ENCODE peak calls at places on chromosome 4, in ten cellular contexts. E, L, M, W, G, D, S, K, Q and A are unnamed samples.

GRCh38 chr4:14596437-14596836 is 405.8 kb upstream of the CPEB2 start:
- DNase-seq in M (no peak), K (no peak), L (no peak), E (no peak), Q (no peak), W (no peak), G (no peak), D (no peak), S (no peak), A (no peak)

GRCh38 chr4:75494563-75494962 is 19.6 kb downstream of the RCHY1 start:
- DNase-seq in L (no peak), G (no peak), E (no peak), D (no peak), S (peak; percentile 78), W (no peak), M (no peak), K (no peak), Q (no peak), A (no peak)

GRCh38 chr4:109701566-109702399 is 1.5 kb downstream of the CASP6 start:
- DNase-seq in Q (peak; percentile 21), S (no peak), M (no peak), G (no peak), W (no peak), L (no peak), K (no peak), D (peak; percentile 9), E (no peak), A (no peak)

GRCh38 chr4:13642576-13642975 is 15.1 kb upstream of the BOD1L1 start:
- DNase-seq in Q (no peak), L (peak; percentile 28), D (no peak), W (no peak), K (no peak), E (no peak), G (no peak), M (no peak), S (peak; percentile 22), A (no peak)

GRCh38 chr4:10023806-10024205 is 2.5 kb upstream of the SLC2A9 start:
- DNase-seq in S (peak; percentile 33), D (no peak), Q (no peak), G (no peak), L (no peak), W (no peak), E (no peak), K (no peak), M (peak; percentile 46), A (no peak)

GRCh38 chr4:17059192-17059634 is 160.8 kb upstream of the LDB2 start:
- DNase-seq in G (no peak), S (peak; percentile 73), W (no peak), Q (no peak), E (no peak), D (no peak), K (no peak), L (no peak), M (no peak), A (no peak)

GRCh38 chr4:152079543-152080293 is 318.9 kb upstream of the GATB start:
- DNase-seq in M (no peak), D (no peak), E (no peak), G (no peak), S (no peak), W (no peak), Q (peak; percentile 59), L (no peak), K (no peak), A (peak; percentile 52)

GRCh38 chr4:7470522-7471128 is 35.9 kb upstream of the PSAPL1 start:
- DNase-seq in E (no peak), L (no peak), Q (no peak), K (no peak), G (no peak), W (no peak), S (no peak), D (no peak), M (no peak), A (no peak)

GRCh38 chr4:73383452-73383851 is 20.6 kb upstream of the ALB start:
- DNase-seq in G (no peak), D (no peak), Q (no peak), M (no peak), S (no peak), W (no peak), L (no peak), K (no peak), E (no peak), A (no peak)

GRCh38 chr4:7359302-7360063 is 75.2 kb downstream of the PSAPL1 start:
- DNase-seq in L (no peak), Q (no peak), M (no peak), G (no peak), E (no peak), W (peak; percentile 21), D (no peak), K (no peak), S (no peak), A (no peak)

GRCh38 chr4:10697071-10697470 is 12.5 kb upstream of the CLNK start:
- DNase-seq in S (no peak), L (no peak), G (no peak), M (no peak), W (no peak), D (no peak), K (no peak), E (no peak), Q (no peak), A (no peak)

GRCh38 chr4:23584024-23584423 is 305.8 kb downstream of the PPARGC1A start:
- DNase-seq in W (no peak), M (no peak), S (no peak), D (no peak), E (no peak), K (no peak), L (no peak), Q (no peak), G (no peak), A (no peak)

DNA sequence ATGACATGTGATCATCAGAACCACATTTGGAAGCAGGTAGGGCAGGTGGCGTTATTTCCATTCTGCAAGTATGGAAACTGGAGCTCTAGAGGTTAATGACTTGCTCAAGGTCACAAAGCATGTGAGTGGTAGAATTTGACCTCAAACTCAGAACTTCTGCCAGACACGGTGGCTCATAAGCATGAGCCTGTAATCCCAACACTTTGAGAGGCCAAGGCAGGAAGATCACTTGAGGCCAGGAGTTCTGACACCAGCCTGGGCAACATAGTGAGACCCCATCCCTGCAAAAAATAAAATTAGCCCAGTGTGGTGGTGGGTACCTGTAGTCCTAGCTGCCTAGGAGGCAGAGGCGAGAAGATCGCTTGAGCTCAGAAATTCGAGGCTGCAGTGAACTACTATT is 139.2 kb downstream of the PALLD start:
- DNase-seq in L (no peak), Q (no peak), W (no peak), M (no peak), D (no peak), G (no peak), E (no peak), K (no peak), S (peak; percentile 42), A (no peak)
- H3K4me1 ChIP-seq in L (peaks cover 12% of the 10 kb centered on the region), Q (peaks cover 6% of the 10 kb centered on the region), W (peaks cover 28% of the 10 kb centered on the region), M (peaks cover 30% of the 10 kb centered on the region), D (peaks cover 2% of the 10 kb centered on the region), G (peaks cover 78% of the 10 kb centered on the region), E (peaks cover 44% of the 10 kb centered on the region), K (no peaks in the 10 kb centered on the region), S (peaks cover 53% of the 10 kb centered on the region), A (peaks cover 5% of the 10 kb centered on the region)

GRCh38 chr4:112316333-112316732 is 19.2 kb downstream of the ALPK1 start:
- DNase-seq in K (no peak), L (no peak), D (no peak), E (no peak), S (no peak), W (no peak), Q (no peak), M (no peak), G (no peak), A (no peak)

GRCh38 chr4:112318239-112319142 is 21.3 kb downstream of the ALPK1 start:
- DNase-seq in L (no peak), Q (no peak), E (no peak), K (no peak), D (no peak), M (no peak), W (no peak), G (no peak), S (no peak), A (no peak)

GRCh38 chr4:112312610-112313239 is 15.6 kb downstream of the ALPK1 start:
- DNase-seq in L (no peak), Q (no peak), G (no peak), S (no peak), E (no peak), D (no peak), M (no peak), W (no peak), K (no peak), A (no peak)

GRCh38 chr4:112311516-112311915 is 14.3 kb downstream of the ALPK1 start:
- DNase-seq in D (no peak), S (no peak), K (no peak), M (no peak), L (no peak), W (no peak), G (no peak), Q (no peak), E (no peak), A (no peak)

DNA sequence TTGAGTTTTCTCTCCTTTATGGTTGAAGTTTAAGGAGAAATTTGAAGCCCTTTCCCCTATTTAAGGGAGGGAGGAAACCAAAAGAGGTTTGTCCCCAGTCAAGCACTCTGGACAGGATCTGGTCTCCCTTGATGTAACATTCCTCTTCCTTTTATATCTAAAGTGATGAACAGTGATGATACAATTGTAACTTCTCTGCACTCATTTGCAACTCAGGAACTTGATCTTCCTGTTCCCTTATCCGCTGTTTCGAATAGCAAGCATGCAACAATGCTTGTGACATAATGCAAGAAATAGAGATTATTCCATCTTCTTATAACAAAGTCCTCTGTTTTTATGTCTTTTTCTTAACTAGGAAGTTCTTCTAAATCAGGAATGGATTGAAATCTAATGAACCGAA is 18.3 kb downstream of the ALPK1 start:
- DNase-seq in L (no peak), K (no peak), Q (no peak), M (no peak), E (no peak), W (no peak), G (no peak), D (no peak), S (no peak), A (no peak)
- H3K4me1 ChIP-seq in L (no peaks in the 10 kb centered on the region), K (no peaks in the 10 kb centered on the region), Q (no peaks in the 10 kb centered on the region), M (no peaks in the 10 kb centered on the region), E (no peaks in the 10 kb centered on the region), W (no peaks in the 10 kb centered on the region), G (no peaks in the 10 kb centered on the region), D (no peaks in the 10 kb centered on the region), S (no peaks in the 10 kb centered on the region), A (no peaks in the 10 kb centered on the region)

DNA sequence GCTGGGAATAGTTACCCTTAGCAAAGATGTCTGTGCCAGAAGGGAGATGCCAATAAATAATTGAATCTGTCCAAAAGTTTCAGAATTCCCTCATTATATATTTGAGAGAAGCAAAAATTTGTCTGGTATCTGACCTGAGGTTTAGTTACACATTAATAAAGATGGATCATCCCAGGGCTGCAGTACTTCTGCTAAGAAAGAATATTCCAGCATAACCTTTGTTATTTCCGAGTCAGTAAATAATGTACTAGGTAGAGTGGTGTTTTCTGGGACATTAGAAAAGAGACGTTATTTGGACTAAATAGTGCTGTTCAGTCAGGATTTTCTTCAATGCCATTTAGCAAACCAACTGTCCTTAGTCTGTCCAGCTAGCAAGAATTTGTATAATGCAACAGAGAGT is 26.5 kb downstream of the ADD1 start:
- DNase-seq in K (no peak), M (no peak), G (no peak), Q (no peak), L (no peak), D (no peak), E (no peak), W (no peak), S (no peak), A (no peak)
- H3K4me1 ChIP-seq in K (peaks cover 73% of the 10 kb centered on the region), M (peaks cover 50% of the 10 kb centered on the region), G (no peaks in the 10 kb centered on the region), Q (peaks cover 25% of the 10 kb centered on the region), L (peaks cover 78% of the 10 kb centered on the region), D (peaks cover 6% of the 10 kb centered on the region), E (peaks cover 97% of the 10 kb centered on the region), W (peaks cover 69% of the 10 kb centered on the region), S (peaks cover 31% of the 10 kb centered on the region), A (peaks cover 69% of the 10 kb centered on the region)

GRCh38 chr4:86307432-86307831 is 52.4 kb downstream of the MAPK10 start:
- DNase-seq in Q (no peak), D (no peak), L (no peak), W (no peak), G (no peak), S (peak; percentile 62), E (no peak), K (no peak), M (no peak), A (no peak)
- H3K4me1 ChIP-seq in Q (no peaks in the 10 kb centered on the region), D (no peaks in the 10 kb centered on the region), L (no peaks in the 10 kb centered on the region), W (no peaks in the 10 kb centered on the region), G (no peaks in the 10 kb centered on the region), S (peaks cover 26% of the 10 kb centered on the region), E (peaks cover 15% of the 10 kb centered on the region), K (no peaks in the 10 kb centered on the region), M (no peaks in the 10 kb centered on the region), A (no peaks in the 10 kb centered on the region)